ENCODE peak calls at places on chromosomes 7 and 10, in seven cellular contexts. One of them, this sample, is unnamed.

GRCh38 chr10:24118246-24118645 is 90.7 kb upstream of the KIAA1217 start:
- DNase-seq in H7: no peak
- DNase-seq in mucosa of gallbladder: no peak
- DNase-seq in fibroblast of villous mesenchyme: no peak
- DNase-seq in naive B cell: no peak
- DNase-seq in ACHN: no peak
- DNase-seq in hepatocyte: no peak
- DNase-seq in this sample: no peak

GRCh38 chr7:78063758-78064157 is 265.2 kb downstream of the PHTF2 start:
- DNase-seq in naive B cell: no peak
- DNase-seq in H7: no peak
- DNase-seq in hepatocyte: no peak
- DNase-seq in mucosa of gallbladder: no peak
- DNase-seq in fibroblast of villous mesenchyme: no peak
- DNase-seq in ACHN: no peak
- DNase-seq in this sample: no peak

GRCh38 chr7:12303507-12303906 is 92.4 kb downstream of the TMEM106B start:
- DNase-seq in ACHN: no peak
- DNase-seq in mucosa of gallbladder: no peak
- DNase-seq in H7: no peak
- DNase-seq in naive B cell: no peak
- DNase-seq in hepatocyte: peak; percentile 32
- DNase-seq in fibroblast of villous mesenchyme: no peak
- DNase-seq in this sample: no peak

GRCh38 chr10:61757525-61758397 is 95.0 kb downstream of the CABCOCO1 start:
- DNase-seq in H7: no peak
- DNase-seq in mucosa of gallbladder: peak; percentile 52
- DNase-seq in fibroblast of villous mesenchyme: peak; percentile 51
- DNase-seq in ACHN: peak; percentile 57
- DNase-seq in naive B cell: no peak
- DNase-seq in hepatocyte: peak; percentile 32
- DNase-seq in this sample: no peak

GRCh38 chr10:56028299-56029132 is 332.5 kb downstream of the ZWINT start:
- DNase-seq in fibroblast of villous mesenchyme: no peak
- DNase-seq in naive B cell: no peak
- DNase-seq in ACHN: no peak
- DNase-seq in hepatocyte: no peak
- DNase-seq in mucosa of gallbladder: no peak
- DNase-seq in H7: no peak
- DNase-seq in this sample: no peak

GRCh38 chr7:158248816-158249215 is 338.8 kb downstream of the PTPRN2 start:
- DNase-seq in hepatocyte: no peak
- DNase-seq in mucosa of gallbladder: no peak
- DNase-seq in H7: no peak
- DNase-seq in ACHN: no peak
- DNase-seq in fibroblast of villous mesenchyme: no peak
- DNase-seq in naive B cell: no peak
- DNase-seq in this sample: no peak

GRCh38 chr7:117818241-117818640 is 55.0 kb downstream of the CTTNBP2 start:
- DNase-seq in H7: no peak
- DNase-seq in ACHN: no peak
- DNase-seq in naive B cell: no peak
- DNase-seq in mucosa of gallbladder: no peak
- DNase-seq in fibroblast of villous mesenchyme: no peak
- DNase-seq in hepatocyte: no peak
- DNase-seq in this sample: no peak

GRCh38 chr10:103576862-103577261 is 83.4 kb downstream of the NEURL1 start:
- DNase-seq in ACHN: no peak
- DNase-seq in naive B cell: no peak
- DNase-seq in H7: no peak
- DNase-seq in fibroblast of villous mesenchyme: no peak
- DNase-seq in hepatocyte: no peak
- DNase-seq in mucosa of gallbladder: no peak
- DNase-seq in this sample: no peak

GRCh38 chr10:25162391-25162790 is 12.4 kb upstream of the GPR158 start:
- DNase-seq in fibroblast of villous mesenchyme: no peak
- DNase-seq in naive B cell: no peak
- DNase-seq in hepatocyte: no peak
- DNase-seq in H7: no peak
- DNase-seq in mucosa of gallbladder: no peak
- DNase-seq in ACHN: no peak
- DNase-seq in this sample: no peak

GRCh38 chr7:18961997-18962396 is 155.4 kb downstream of the TWIST1 start:
- DNase-seq in ACHN: no peak
- DNase-seq in mucosa of gallbladder: no peak
- DNase-seq in hepatocyte: no peak
- DNase-seq in naive B cell: no peak
- DNase-seq in fibroblast of villous mesenchyme: peak; percentile 46
- DNase-seq in H7: no peak
- DNase-seq in this sample: no peak

GRCh38 chr7:130926021-130926691 is 192.1 kb upstream of the KLF14 start:
- DNase-seq in mucosa of gallbladder: no peak
- DNase-seq in fibroblast of villous mesenchyme: no peak
- DNase-seq in H7: no peak
- DNase-seq in hepatocyte: no peak
- DNase-seq in naive B cell: no peak
- DNase-seq in ACHN: no peak
- DNase-seq in this sample: no peak

GRCh38 chr7:96426685-96427084 is 104.8 kb upstream of the SLC25A13 start:
- DNase-seq in mucosa of gallbladder: no peak
- DNase-seq in fibroblast of villous mesenchyme: no peak
- DNase-seq in naive B cell: no peak
- DNase-seq in H7: no peak
- DNase-seq in ACHN: no peak
- DNase-seq in hepatocyte: no peak
- DNase-seq in this sample: no peak

GRCh38 chr10:116440330-116441030 is 12.8 kb downstream of the PNLIPRP3 start:
- DNase-seq in ACHN: no peak
- DNase-seq in H7: no peak
- DNase-seq in mucosa of gallbladder: no peak
- DNase-seq in naive B cell: no peak
- DNase-seq in fibroblast of villous mesenchyme: no peak
- DNase-seq in hepatocyte: no peak
- DNase-seq in this sample: no peak

GRCh38 chr10:15374156-15374555 is 3.1 kb upstream of the FAM171A1 start:
- DNase-seq in hepatocyte: no peak
- DNase-seq in naive B cell: no peak
- DNase-seq in H7: peak; percentile 39
- DNase-seq in ACHN: no peak
- DNase-seq in fibroblast of villous mesenchyme: no peak
- DNase-seq in mucosa of gallbladder: no peak
- DNase-seq in this sample: no peak

GRCh38 chr10:98608417-98608816 is 161.7 kb upstream of the HPS1 start:
- DNase-seq in hepatocyte: no peak
- DNase-seq in mucosa of gallbladder: no peak
- DNase-seq in fibroblast of villous mesenchyme: no peak
- DNase-seq in naive B cell: no peak
- DNase-seq in H7: no peak
- DNase-seq in ACHN: no peak
- DNase-seq in this sample: no peak

GRCh38 chr7:97480700-97481410 is 251.0 kb upstream of the TAC1 start:
- DNase-seq in mucosa of gallbladder: no peak
- DNase-seq in fibroblast of villous mesenchyme: no peak
- DNase-seq in ACHN: no peak
- DNase-seq in H7: no peak
- DNase-seq in hepatocyte: peak; percentile 19
- DNase-seq in naive B cell: no peak
- DNase-seq in this sample: no peak

GRCh38 chr10:593016-593415 is 96.5 kb downstream of the DIP2C start:
- DNase-seq in naive B cell: no peak
- DNase-seq in fibroblast of villous mesenchyme: no peak
- DNase-seq in mucosa of gallbladder: no peak
- DNase-seq in hepatocyte: no peak
- DNase-seq in H7: no peak
- DNase-seq in ACHN: no peak
- DNase-seq in this sample: no peak

GRCh38 chr7:113796557-113796956 is 122.3 kb downstream of the PPP1R3A start:
- DNase-seq in fibroblast of villous mesenchyme: peak; percentile 23
- DNase-seq in mucosa of gallbladder: no peak
- DNase-seq in ACHN: no peak
- DNase-seq in naive B cell: no peak
- DNase-seq in hepatocyte: no peak
- DNase-seq in H7: no peak
- DNase-seq in this sample: no peak

GRCh38 chr10:81473755-81474154 is 401.2 kb upstream of the NRG3 start:
- DNase-seq in hepatocyte: no peak
- DNase-seq in mucosa of gallbladder: no peak
- DNase-seq in fibroblast of villous mesenchyme: no peak
- DNase-seq in H7: no peak
- DNase-seq in naive B cell: no peak
- DNase-seq in ACHN: no peak
- DNase-seq in this sample: no peak

GRCh38 chr10:7412482-7413251 is 1.8 kb upstream of the SFMBT2 start:
- DNase-seq in H7: peak; percentile 77
- DNase-seq in mucosa of gallbladder: peak; percentile 62
- DNase-seq in naive B cell: peak; percentile 14
- DNase-seq in hepatocyte: peak; percentile 63
- DNase-seq in ACHN: no peak
- DNase-seq in fibroblast of villous mesenchyme: no peak
- DNase-seq in this sample: no peak

GRCh38 chr7:266851-267840 is 22.8 kb upstream of the FOXL3 start:
- DNase-seq in naive B cell: no peak
- DNase-seq in ACHN: no peak
- DNase-seq in mucosa of gallbladder: no peak
- DNase-seq in H7: peak; percentile 96
- DNase-seq in fibroblast of villous mesenchyme: no peak
- DNase-seq in hepatocyte: peak; percentile 36
- DNase-seq in this sample: no peak

GRCh38 chr10:97532935-97533671 is 34.4 kb downstream of the UBTD1 start:
- DNase-seq in fibroblast of villous mesenchyme: peak; percentile 57
- DNase-seq in naive B cell: no peak
- DNase-seq in hepatocyte: no peak
- DNase-seq in ACHN: peak; percentile 72
- DNase-seq in H7: peak; percentile 82
- DNase-seq in mucosa of gallbladder: no peak
- DNase-seq in this sample: no peak

GRCh38 chr10:113858541-113858940 is 4.1 kb downstream of the NHLRC2 start:
- DNase-seq in naive B cell: no peak
- DNase-seq in ACHN: no peak
- DNase-seq in hepatocyte: no peak
- DNase-seq in H7: no peak
- DNase-seq in mucosa of gallbladder: no peak
- DNase-seq in fibroblast of villous mesenchyme: peak; percentile 18
- DNase-seq in this sample: no peak

GRCh38 chr7:101365956-101366355 is 3.3 kb downstream of the COL26A1 start:
- DNase-seq in H7: no peak
- DNase-seq in naive B cell: no peak
- DNase-seq in ACHN: no peak
- DNase-seq in hepatocyte: no peak
- DNase-seq in mucosa of gallbladder: no peak
- DNase-seq in fibroblast of villous mesenchyme: no peak
- DNase-seq in this sample: no peak

GRCh38 chr10:51377932-51378206 is 303.6 kb downstream of the PRKG1 start:
- DNase-seq in H7: no peak
- DNase-seq in ACHN: no peak
- DNase-seq in fibroblast of villous mesenchyme: no peak
- DNase-seq in mucosa of gallbladder: no peak
- DNase-seq in hepatocyte: no peak
- DNase-seq in naive B cell: no peak
- DNase-seq in this sample: no peak

GRCh38 chr10:82866424-82867020 is 991.5 kb downstream of the NRG3 start:
- DNase-seq in mucosa of gallbladder: no peak
- DNase-seq in H7: no peak
- DNase-seq in hepatocyte: no peak
- DNase-seq in fibroblast of villous mesenchyme: peak; percentile 60
- DNase-seq in naive B cell: no peak
- DNase-seq in ACHN: no peak
- DNase-seq in this sample: peak; percentile 70

GRCh38 chr10:16105082-16105481 is 244.8 kb upstream of the MINDY3 start:
- DNase-seq in hepatocyte: no peak
- DNase-seq in fibroblast of villous mesenchyme: no peak
- DNase-seq in naive B cell: no peak
- DNase-seq in H7: no peak
- DNase-seq in mucosa of gallbladder: no peak
- DNase-seq in ACHN: no peak
- DNase-seq in this sample: no peak

GRCh38 chr7:17042211-17042610 is 160.4 kb upstream of the AGR3 start:
- DNase-seq in ACHN: no peak
- DNase-seq in naive B cell: no peak
- DNase-seq in hepatocyte: no peak
- DNase-seq in fibroblast of villous mesenchyme: no peak
- DNase-seq in H7: no peak
- DNase-seq in mucosa of gallbladder: no peak
- DNase-seq in this sample: no peak

GRCh38 chr10:26622891-26623290 is 74.6 kb upstream of the PDSS1 start:
- DNase-seq in mucosa of gallbladder: no peak
- DNase-seq in H7: no peak
- DNase-seq in fibroblast of villous mesenchyme: no peak
- DNase-seq in hepatocyte: no peak
- DNase-seq in ACHN: no peak
- DNase-seq in naive B cell: no peak
- DNase-seq in this sample: no peak

GRCh38 chr10:103905441-103905840 is 12.5 kb downstream of the STN1 start:
- DNase-seq in mucosa of gallbladder: no peak
- DNase-seq in H7: no peak
- DNase-seq in fibroblast of villous mesenchyme: peak; percentile 12
- DNase-seq in naive B cell: no peak
- DNase-seq in hepatocyte: no peak
- DNase-seq in ACHN: no peak
- DNase-seq in this sample: no peak

GRCh38 chr10:102279104-102279503 is 33.8 kb downstream of the GBF1 start:
- DNase-seq in naive B cell: no peak
- DNase-seq in H7: no peak
- DNase-seq in mucosa of gallbladder: no peak
- DNase-seq in hepatocyte: no peak
- DNase-seq in ACHN: no peak
- DNase-seq in fibroblast of villous mesenchyme: no peak
- DNase-seq in this sample: no peak

GRCh38 chr10:73759512-73760115 is 15.4 kb downstream of the SEC24C start:
- DNase-seq in naive B cell: no peak
- DNase-seq in fibroblast of villous mesenchyme: no peak
- DNase-seq in hepatocyte: peak; percentile 46
- DNase-seq in H7: no peak
- DNase-seq in ACHN: no peak
- DNase-seq in mucosa of gallbladder: no peak
- DNase-seq in this sample: no peak

GRCh38 chr7:101486764-101487458 is 124.2 kb downstream of the COL26A1 start:
- DNase-seq in naive B cell: no peak
- DNase-seq in hepatocyte: no peak
- DNase-seq in fibroblast of villous mesenchyme: no peak
- DNase-seq in mucosa of gallbladder: no peak
- DNase-seq in H7: peak; percentile 62
- DNase-seq in ACHN: no peak
- DNase-seq in this sample: no peak

GRCh38 chr10:112775892-112776679 is 174.0 kb upstream of the TCF7L2 start:
- DNase-seq in naive B cell: no peak
- DNase-seq in ACHN: no peak
- DNase-seq in fibroblast of villous mesenchyme: no peak
- DNase-seq in mucosa of gallbladder: peak; percentile 86
- DNase-seq in H7: no peak
- DNase-seq in hepatocyte: no peak
- DNase-seq in this sample: no peak

GRCh38 chr7:157278791-157279678 is 57.8 kb upstream of the DNAJB6 start:
- DNase-seq in naive B cell: no peak
- DNase-seq in H7: peak; percentile 81
- DNase-seq in fibroblast of villous mesenchyme: peak; percentile 44
- DNase-seq in mucosa of gallbladder: peak; percentile 35
- DNase-seq in ACHN: no peak
- DNase-seq in hepatocyte: no peak
- DNase-seq in this sample: no peak

GRCh38 chr7:21352540-21353387 is 75.1 kb upstream of the SP4 start:
- DNase-seq in ACHN: no peak
- DNase-seq in hepatocyte: no peak
- DNase-seq in H7: no peak
- DNase-seq in fibroblast of villous mesenchyme: no peak
- DNase-seq in naive B cell: peak; percentile 81
- DNase-seq in mucosa of gallbladder: no peak
- DNase-seq in this sample: no peak

GRCh38 chr7:89170628-89171027 is 375.1 kb upstream of the TEX47 start:
- DNase-seq in H7: no peak
- DNase-seq in hepatocyte: no peak
- DNase-seq in ACHN: no peak
- DNase-seq in mucosa of gallbladder: no peak
- DNase-seq in naive B cell: no peak
- DNase-seq in fibroblast of villous mesenchyme: no peak
- DNase-seq in this sample: no peak

GRCh38 chr7:12727455-12728191 is 40.2 kb downstream of the ARL4A start:
- DNase-seq in fibroblast of villous mesenchyme: no peak
- DNase-seq in naive B cell: no peak
- DNase-seq in H7: no peak
- DNase-seq in hepatocyte: no peak
- DNase-seq in ACHN: no peak
- DNase-seq in mucosa of gallbladder: no peak
- DNase-seq in this sample: no peak